ENCODE peak calls at places on chromosomes 4 and X, in five cellular contexts. M is NCI-H510A treated with DMSO at 0.1 percent for 48 hours, V is HEK293T, W is NCI-H2081, C is GM12864. N is an unnamed sample.

GRCh38 chr4:145679991-145680455 is at the start of gene C4orf51:
- DNase-seq in C (no peak), M (peak; percentile 50), V (no peak), W (no peak), N (no peak)

GRCh38 chr4:42566835-42567234 is 90.1 kb downstream of the ATP8A1 start:
- DNase-seq in M (no peak), V (no peak), C (no peak), W (no peak), N (no peak)

GRCh38 chr4:40837094-40837870 is 87.5 kb downstream of the NSUN7 start:
- DNase-seq in W (no peak), M (no peak), V (no peak), C (no peak), N (no peak)

GRCh38 chr4:28831867-28832266 is 1888.3 kb upstream of the PCDH7 start:
- DNase-seq in V (no peak), M (no peak), W (no peak), C (no peak), N (no peak)

GRCh38 chrX:24877854-24878650 is 137.7 kb downstream of the ARX start:
- DNase-seq in W (no peak), C (no peak), M (peak; percentile 41), V (no peak), N (no peak)

GRCh38 chr4:72076562-72076961 is 44.8 kb downstream of the NPFFR2 start:
- DNase-seq in W (no peak), C (no peak), M (no peak), V (no peak), N (no peak)

GRCh38 chr4:76266627-76267026 is 15.1 kb downstream of the FAM47E start:
- DNase-seq in W (no peak), C (no peak), M (no peak), V (no peak), N (no peak)

GRCh38 chr4:100189820-100190642 is at the start of gene DDIT4L:
- DNase-seq in C (no peak), V (peak; percentile 61), W (no peak), M (no peak), N (peak; percentile 77)

GRCh38 chrX:45428816-45429215 is 228.1 kb upstream of the DIPK2B start:
- DNase-seq in W (no peak), C (no peak), M (no peak), V (no peak), N (no peak)

GRCh38 chrX:3820170-3820569 is 106.7 kb upstream of the PRKX start:
- DNase-seq in V (no peak), M (no peak), W (no peak), C (no peak), N (no peak)

GRCh38 chr4:39025552-39026085 is 6.6 kb downstream of the TMEM156 start:
- DNase-seq in C (no peak), W (no peak), V (no peak), M (no peak), N (no peak)

GRCh38 chr4:15149842-15150592 is 147.7 kb downstream of the CPEB2 start:
- DNase-seq in W (peak; percentile 68), C (peak; percentile 10), M (peak; percentile 34), V (peak; percentile 29), N (peak; percentile 82)

GRCh38 chr4:53007024-53007423 is 144.9 kb downstream of the RASL11B start:
- DNase-seq in C (no peak), M (no peak), V (no peak), W (no peak), N (no peak)

GRCh38 chrX:155923200-155923599 is 42.1 kb downstream of the VAMP7 start:
- DNase-seq in W (no peak), M (no peak), V (no peak), C (no peak), N (no peak)

GRCh38 chrX:119887721-119888425 is 7.8 kb upstream of the AKAP14 start:
- DNase-seq in C (peak; percentile 16), V (peak; percentile 93), W (peak; percentile 41), M (peak; percentile 46), N (peak; percentile 83)

GRCh38 chrX:17471121-17471520 is 96.1 kb downstream of the NHS start:
- DNase-seq in W (no peak), M (no peak), V (no peak), C (no peak), N (no peak)

GRCh38 chr4:87406462-87406861 is 15.5 kb upstream of the HSD17B11 start:
- DNase-seq in C (no peak), M (no peak), V (no peak), W (no peak), N (no peak)

GRCh38 chr4:26330186-26330787 is 9.5 kb downstream of the RBPJ start:
- DNase-seq in M (peak; percentile 62), V (peak; percentile 19), C (no peak), W (peak; percentile 74), N (peak; percentile 66)

GRCh38 chrX:118742176-118742575 is 14.8 kb downstream of the IL13RA1 start:
- DNase-seq in C (no peak), V (no peak), W (no peak), M (no peak), N (no peak)

GRCh38 chr4:7909966-7910720 is 29.5 kb downstream of the AFAP1 start:
- DNase-seq in M (no peak), W (no peak), C (no peak), V (no peak), N (peak; percentile 10)

GRCh38 chr4:181143241-181143854 is 1099.9 kb upstream of the TENM3 start:
- DNase-seq in C (peak; percentile 16), M (peak; percentile 64), W (peak; percentile 72), V (peak; percentile 26), N (peak; percentile 82)

GRCh38 chr4:155796031-155796430 is 37.2 kb downstream of the GUCY1B1 start:
- DNase-seq in M (no peak), V (peak; percentile 46), C (no peak), W (no peak), N (peak; percentile 30)

GRCh38 chr4:87481342-87481741 is 47.8 kb downstream of the SPARCL1 start:
- DNase-seq in W (no peak), M (no peak), C (no peak), V (no peak), N (no peak)

GRCh38 chr4:2833671-2834000 is 10.0 kb upstream of the ADD1 start:
- DNase-seq in V (no peak), M (no peak), C (no peak), W (no peak), N (no peak)

GRCh38 chrX:71665747-71666146 is 1.6 kb upstream of the LOC101059915 start:
- DNase-seq in M (no peak), W (no peak), V (no peak), C (no peak), N (no peak)

GRCh38 chrX:48505481-48505880 is 3.3 kb upstream of the PORCN start:
- DNase-seq in M (no peak), V (no peak), C (no peak), W (no peak), N (no peak)

GRCh38 chr4:75985116-75985515 is 5.6 kb downstream of the SDAD1 start:
- DNase-seq in V (no peak), M (no peak), W (no peak), C (no peak), N (no peak)

GRCh38 chrX:74304016-74304415 is at the start of gene ZCCHC13:
- DNase-seq in C (no peak), V (no peak), W (no peak), M (no peak), N (no peak)

GRCh38 chr4:82473621-82474164 is 43.3 kb downstream of the ENOPH1 start:
- DNase-seq in M (no peak), C (no peak), V (no peak), W (no peak), N (no peak)

GRCh38 chr4:67593741-67594175 is 35.2 kb downstream of the STAP1 start:
- DNase-seq in C (no peak), M (no peak), W (no peak), V (no peak), N (no peak)

N was measured in neural progenitor cell.